ENCODE peak calls at places on chromosome X, in seven cellular contexts. P, D, T, N, Z, M and Y are unnamed samples.

GRCh38 chrX:46029777-46030176 is 515.4 kb downstream of the ZNF674 start:
- DNase-seq in P (no peak), T (no peak), M (no peak), N (no peak), D (no peak), Z (no peak), Y (no peak)

GRCh38 chrX:49263631-49264030 is 879 bp downstream of the FOXP3 start:
- DNase-seq in Z (no peak), M (no peak), N (no peak), D (no peak), T (no peak), P (no peak), Y (no peak)

GRCh38 chrX:132774312-132774711 is 184.1 kb downstream of the HS6ST2 start:
- DNase-seq in D (no peak), M (no peak), Z (no peak), P (no peak), N (no peak), T (no peak), Y (no peak)

GRCh38 chrX:81411517-81411916 is 209.6 kb downstream of the SH3BGRL start:
- DNase-seq in P (peak; percentile 0), M (no peak), D (no peak), N (no peak), Z (no peak), T (no peak), Y (no peak)

GRCh38 chrX:50114113-50114512 is 86.7 kb downstream of the AKAP4 start:
- DNase-seq in Z (no peak), M (no peak), N (no peak), P (no peak), T (no peak), D (no peak), Y (no peak)

GRCh38 chrX:141902366-141902765 is 1.3 kb upstream of the MAGEC1 start:
- DNase-seq in M (no peak), N (no peak), P (no peak), D (no peak), Z (no peak), T (no peak), Y (no peak)

GRCh38 chrX:149682956-149683947 is 28.6 kb upstream of the MAGEA11 start:
- DNase-seq in M (no peak), N (no peak), D (peak; percentile 20), T (no peak), Z (no peak), P (no peak), Y (no peak)

GRCh38 chrX:71974916-71975315 is 64.3 kb downstream of the NHSL2 start:
- DNase-seq in N (no peak), Z (no peak), D (no peak), T (no peak), P (no peak), M (no peak), Y (no peak)

GRCh38 chrX:19350831-19351447 is 7.2 kb downstream of the PDHA1 start:
- DNase-seq in D (no peak), N (no peak), T (no peak), Z (no peak), M (no peak), P (no peak), Y (no peak)

GRCh38 chrX:107360788-107361360 is 88.6 kb upstream of the FRMPD3 start:
- DNase-seq in M (no peak), T (no peak), P (no peak), N (no peak), Z (no peak), D (no peak), Y (no peak)

GRCh38 chrX:106698693-106699092 is 27.8 kb upstream of the RNF128 start:
- DNase-seq in Z (no peak), D (no peak), M (no peak), N (peak; percentile 49), P (peak; percentile 49), T (no peak), Y (peak; percentile 3)

GRCh38 chrX:135522132-135522530 is 1.7 kb downstream of the INTS6L start:
- DNase-seq in T (no peak), Z (no peak), P (no peak), D (no peak), N (no peak), M (no peak), Y (no peak)

GRCh38 chrX:18039023-18039422 is 177.9 kb upstream of the RAI2 start:
- DNase-seq in D (no peak), N (no peak), M (no peak), Z (no peak), T (no peak), P (no peak), Y (no peak)

GRCh38 chrX:39859991-39860861 is 237.5 kb downstream of the BCOR start:
- DNase-seq in N (peak; percentile 85), P (peak; percentile 72), M (peak; percentile 78), T (no peak), Z (no peak), D (peak; percentile 70), Y (no peak)

DNA sequence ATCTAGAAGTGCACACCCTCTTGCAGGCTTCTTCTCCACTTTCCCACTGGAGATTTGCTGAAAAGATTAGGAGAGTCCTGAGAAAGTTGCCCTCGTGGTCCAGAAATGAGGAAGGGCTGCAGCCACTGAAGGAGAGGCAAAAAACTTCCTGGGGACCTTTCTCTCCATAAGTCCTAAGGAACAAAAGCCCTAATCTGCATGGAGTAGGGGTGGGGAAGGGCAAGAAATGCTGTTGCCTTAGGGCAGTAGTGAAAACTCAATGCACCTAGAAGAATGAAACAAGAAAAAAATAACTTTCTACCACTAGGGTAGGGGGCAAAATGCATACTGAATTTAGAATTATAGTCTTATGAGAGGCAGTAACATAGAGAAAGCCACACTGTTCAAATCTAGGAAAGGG is 1408.8 kb downstream of the PCDH19 start:
- DNase-seq in T (no peak), N (no peak), Z (no peak), M (no peak), P (no peak), D (no peak), Y (no peak)
- H3K4me3 ChIP-seq in T (no peak overlapping the region), N (no peak overlapping the region), Z (no peak overlapping the region), M (no peak overlapping the region), P (no peak overlapping the region), D (no peak overlapping the region), Y (no peak overlapping the region)

DNA sequence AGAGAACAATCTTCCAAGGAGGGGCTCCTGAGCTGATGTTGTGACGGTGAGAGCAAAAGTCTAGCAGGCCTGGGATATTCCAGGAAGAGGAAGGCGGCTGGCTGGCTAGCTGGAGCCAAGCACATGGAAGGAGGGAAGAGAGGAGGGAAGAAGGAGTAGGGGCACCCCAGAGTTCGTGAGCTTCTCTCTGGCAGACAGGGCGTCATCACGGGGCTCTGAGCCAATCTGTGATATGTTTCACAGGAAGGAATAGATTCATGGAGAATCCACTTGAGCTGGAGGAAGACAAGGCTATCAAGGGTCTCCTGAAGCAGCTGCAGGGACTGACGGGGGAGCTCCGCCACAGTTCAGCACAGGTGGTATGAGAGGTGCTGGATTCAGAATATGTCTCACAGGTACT is 73.6 kb downstream of the DHRSX start:
- DNase-seq in P (no peak), N (peak; percentile 9), D (no peak), T (no peak), Z (no peak), M (no peak), Y (no peak)
- TF ChIP-seq CTCF in P (no peak), N (no peak), D (no peak), T (no peak), Z (no peak), M (no peak), Y (no peak)

GRCh38 chrX:38403834-38404233 is 51.4 kb downstream of the OTC start:
- DNase-seq in Z (no peak), N (no peak), D (no peak), T (no peak), P (no peak), M (no peak), Y (no peak)

GRCh38 chrX:38409289-38409688 is 56.9 kb downstream of the OTC start:
- DNase-seq in T (no peak), M (no peak), Z (no peak), P (no peak), N (no peak), D (no peak), Y (no peak)
- H3K4me3 ChIP-seq in T (no peak overlapping the region), M (no peak overlapping the region), Z (no peak overlapping the region), P (no peak overlapping the region), N (no peak overlapping the region), D (no peak overlapping the region), Y (no peak overlapping the region)

GRCh38 chrX:44904542-44905115 is 31.6 kb downstream of the KDM6A start:
- DNase-seq in Z (no peak), D (peak; percentile 41), P (peak; percentile 29), N (no peak), M (no peak), T (no peak), Y (no peak)
- TF ChIP-seq CTCF in Z (no peak), D (peak; percentile 26), P (peak; percentile 43), N (peak; percentile 18), M (peak; percentile 42), T (no peak), Y (peak; percentile 31)

DNA sequence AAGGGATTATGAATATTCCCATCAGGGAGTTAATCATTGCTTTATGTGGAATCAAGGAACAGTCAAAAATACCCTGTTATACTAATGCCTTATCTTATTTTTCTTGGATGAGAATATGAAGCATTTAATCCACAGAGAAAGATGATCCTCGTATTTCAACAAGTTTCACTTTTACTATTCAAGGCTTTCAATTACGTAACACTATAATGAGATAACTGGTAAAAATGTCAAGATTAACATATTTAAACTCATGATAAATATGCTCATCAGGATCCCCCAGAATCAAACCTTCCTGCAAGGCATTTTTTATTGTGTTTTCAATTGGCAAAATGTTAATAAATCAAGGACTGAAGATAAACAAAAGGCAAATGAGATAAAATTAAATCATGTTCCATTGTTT is 5.1 kb downstream of the ZXDA start:
- DNase-seq in Z (no peak), P (peak; percentile 32), T (no peak), D (no peak), N (peak; percentile 18), M (no peak), Y (no peak)
- H3K4me3 ChIP-seq in Z (peak overlapping the region; percentile 21), P (no peak overlapping the region), T (peak overlapping the region; percentile 37), D (no peak overlapping the region), N (peak overlapping the region; percentile 26), M (no peak overlapping the region), Y (no peak overlapping the region)